ENCODE peak calls at places on chromosomes 3 and 15, in five cellular contexts. Z is adipocyte, A is iPS DF 6.9, E is cardiac muscle cell, U is tibial nerve. P is an unnamed sample. For H3K9me3 and H3K27me3, the result is how much of the 10 kb centered on the place peaks cover.

GRCh38 chr3:61560452-61561373 is 658 bp upstream of the PTPRG start:
- DNase-seq in Z (peak), A (no peak), E (peak), U (peak), P (peak)

GRCh38 chr3:107525101-107525953 is 2.6 kb downstream of the BBX start:
- DNase-seq in Z (peak), A (no peak), E (peak), U (no peak), P (peak)

GRCh38 chr15:34039180-34039486 is at the start of gene AVEN:
- DNase-seq in Z (no peak), A (no peak), E (no peak), U (no peak), P (no peak)

GRCh38 chr3:149480326-149481017 is 6.0 kb downstream of the TM4SF4 start:
- DNase-seq in Z (peak), A (peak), E (peak), U (peak), P (peak)

GRCh38 chr3:149314807-149315578 is 18.4 kb downstream of the TM4SF18 start:
- DNase-seq in Z (peak), A (no peak), E (peak), U (no peak), P (peak)

GRCh38 chr3:184351511-184352148 is 9.8 kb downstream of the CLCN2 start:
- DNase-seq in Z (no peak), A (no peak), E (no peak), U (no peak), P (no peak)

GRCh38 chr15:54462511-54462913 is 484.3 kb downstream of the UNC13C start:
- DNase-seq in Z (no peak), A (no peak), E (no peak), U (no peak), P (no peak)

GRCh38 chr15:90132437-90132836 is 30.2 kb upstream of the IDH2 start:
- DNase-seq in Z (no peak), A (no peak), E (no peak), U (no peak), P (no peak)

GRCh38 chr3:72154391-72155300 is 369.7 kb upstream of the PROK2 start:
- DNase-seq in Z (peak), A (no peak), E (peak), U (no peak), P (no peak)

GRCh38 chr3:70298385-70298784 is 14.1 kb downstream of the MDFIC2 start:
- DNase-seq in Z (no peak), A (no peak), E (no peak), U (no peak), P (no peak)

GRCh38 chr3:23219117-23219516 is 16.0 kb downstream of the UBE2E2 start:
- DNase-seq in Z (no peak), A (no peak), E (no peak), U (no peak), P (no peak)

GRCh38 chr15:36040173-36040572 is 494.2 kb upstream of the DPH6 start:
- DNase-seq in Z (no peak), A (no peak), E (no peak), U (no peak), P (no peak)

GRCh38 chr3:188706599-188706998 is 465.2 kb upstream of the TPRG1 start:
- DNase-seq in Z (peak), A (no peak), E (no peak), U (no peak), P (no peak)
- H3K4me3 ChIP-seq in Z (no peak), A (no peak), E (no peak), U (no peak), P (no peak)

GRCh38 chr15:25183581-25184330 is 229.0 kb downstream of the SNRPN start:
- DNase-seq in Z (no peak), A (no peak), E (no peak), U (no peak), P (no peak)
- H3K9me3 ChIP-seq in Z (under half), A (under half), E (under half), U (under half), P (under half)

GRCh38 chr3:128488995-128489859 is 3.8 kb downstream of the GATA2 start:
- DNase-seq in Z (peak), A (no peak), E (peak), U (no peak), P (no peak)
- H3K27me3 ChIP-seq in Z (half or more), A (half or more), E (half or more), U (under half), P (half or more)

GRCh38 chr3:186095584-186096061 is 13.3 kb downstream of the ETV5 start:
- DNase-seq in Z (no peak), A (no peak), E (no peak), U (no peak), P (no peak)

GRCh38 chr3:186097663-186098451 is 11.0 kb downstream of the ETV5 start:
- DNase-seq in Z (peak), A (no peak), E (peak), U (peak), P (peak)

GRCh38 chr3:186098740-186099139 is 10.1 kb downstream of the ETV5 start:
- DNase-seq in Z (peak), A (no peak), E (no peak), U (no peak), P (no peak)

GRCh38 chr3:186096295-186096694 is 12.6 kb downstream of the ETV5 start:
- DNase-seq in Z (no peak), A (no peak), E (peak), U (no peak), P (no peak)

GRCh38 chr3:186097317-186097662 is 11.6 kb downstream of the ETV5 start:
- DNase-seq in Z (no peak), A (no peak), E (no peak), U (no peak), P (no peak)
- H3K4me3 ChIP-seq in Z (peak), A (no peak), E (peak), U (no peak), P (no peak)

GRCh38 chr15:25244731-25245585 is 193.9 kb downstream of the UBE3A start:
- DNase-seq in Z (no peak), A (no peak), E (no peak), U (no peak), P (no peak)

GRCh38 chr15:25247418-25248030 is 191.3 kb downstream of the UBE3A start:
- DNase-seq in Z (no peak), A (no peak), E (no peak), U (no peak), P (no peak)

GRCh38 chr15:25245801-25246622 is 192.8 kb downstream of the UBE3A start:
- DNase-seq in Z (no peak), A (no peak), E (no peak), U (no peak), P (no peak)

GRCh38 chr15:25248583-25249235 is 190.1 kb downstream of the UBE3A start:
- DNase-seq in Z (no peak), A (no peak), E (no peak), U (no peak), P (no peak)

DNA sequence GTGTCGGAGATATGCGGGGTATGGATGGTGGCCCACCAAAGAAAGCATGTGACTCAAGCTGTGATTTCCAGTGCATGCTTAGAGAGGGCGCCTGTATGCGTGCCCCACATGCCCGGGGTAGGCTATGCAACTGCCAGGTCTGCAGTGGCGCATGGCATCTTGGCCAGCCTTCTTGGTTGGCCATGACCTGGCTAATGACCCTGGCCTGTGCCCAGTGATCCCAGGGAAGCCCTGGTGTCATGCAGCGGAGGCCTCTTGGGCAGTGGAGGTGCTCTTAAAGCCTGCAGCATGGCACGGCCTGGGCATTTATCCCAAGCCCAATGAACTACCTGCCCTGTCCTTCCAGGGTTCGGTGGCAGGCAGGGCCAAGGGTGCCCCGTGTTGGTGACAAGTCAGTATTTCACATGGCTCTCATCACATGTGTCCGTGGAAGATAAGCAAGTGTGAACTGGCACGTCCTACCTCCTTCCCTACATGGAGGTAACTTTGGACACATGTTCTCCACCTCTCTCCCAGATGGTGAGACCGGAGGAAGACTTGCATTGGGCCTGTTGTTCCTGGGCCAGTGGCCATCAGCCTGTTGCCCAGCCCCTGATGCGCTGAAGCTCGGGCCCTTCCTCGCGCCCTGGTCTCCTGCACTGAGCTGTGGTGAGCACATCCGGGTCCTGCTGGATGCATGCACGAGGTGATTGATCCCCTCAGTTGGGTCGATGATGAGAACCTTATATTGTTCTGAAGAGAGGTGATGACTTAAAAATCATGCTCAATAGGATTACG is 192.0 kb downstream of the UBE3A start:
- DNase-seq in Z (no peak), A (no peak), E (no peak), U (no peak), P (no peak)
- H3K9me3 ChIP-seq in Z (under half), A (under half), E (under half), U (under half), P (under half)

P was measured in MG63.